ENCODE peak calls at places on chromosomes 13 and 19, in six cellular contexts. Q, H, P, J, L and V are unnamed samples. For H3K4me1, the result is how much of the 10 kb centered on the place peaks cover.

GRCh38 chr19:16376649-16377048 is 52.0 kb downstream of the KLF2 start:
- ATAC-seq in Q (peak), H (peak), P (no peak), J (peak), L (peak), V (no peak)

GRCh38 chr19:48812094-48812929 is 1.5 kb upstream of the BCAT2 start:
- ATAC-seq in Q (peak), H (peak), P (peak), J (peak), L (peak), V (peak)

GRCh38 chr19:18611327-18612050 is 1.2 kb upstream of the TMEM59L start:
- ATAC-seq in Q (peak), H (no peak), P (no peak), J (no peak), L (peak), V (no peak)

GRCh38 chr13:100789481-100789880 is 114.9 kb upstream of the TMTC4 start:
- ATAC-seq in Q (no peak), H (no peak), P (peak), J (peak), L (peak), V (no peak)

GRCh38 chr13:107459430-107459829 is 755.9 kb downstream of the LIG4 start:
- ATAC-seq in Q (no peak), H (no peak), P (no peak), J (no peak), L (no peak), V (no peak)

GRCh38 chr13:30577381-30577780 is 40.3 kb upstream of the USPL1 start:
- ATAC-seq in Q (peak), H (peak), P (peak), J (peak), L (peak), V (no peak)

GRCh38 chr19:56838930-56839664 is 1.4 kb downstream of the PEG3 start:
- ATAC-seq in Q (no peak), H (no peak), P (peak), J (no peak), L (peak), V (peak)

GRCh38 chr19:35104361-35104760 is 11.3 kb upstream of the FXYD3 start:
- ATAC-seq in Q (no peak), H (no peak), P (no peak), J (no peak), L (no peak), V (no peak)

GRCh38 chr13:111873676-111874178 is 193.2 kb upstream of the SOX1 start:
- ATAC-seq in Q (no peak), H (no peak), P (no peak), J (no peak), L (no peak), V (no peak)

GRCh38 chr13:23440821-23441608 is 7.5 kb upstream of the SACS start:
- ATAC-seq in Q (no peak), H (peak), P (no peak), J (no peak), L (peak), V (no peak)

GRCh38 chr19:18848860-18849661 is 17.3 kb downstream of the UPF1 start:
- ATAC-seq in Q (no peak), H (no peak), P (peak), J (peak), L (no peak), V (peak)

GRCh38 chr19:35740108-35740422 is 2.2 kb downstream of the IGFLR1 start:
- ATAC-seq in Q (peak), H (peak), P (no peak), J (peak), L (no peak), V (no peak)

GRCh38 chr19:15015946-15016542 is 33.2 kb upstream of the CASP14 start:
- ATAC-seq in Q (peak), H (no peak), P (no peak), J (no peak), L (no peak), V (no peak)

GRCh38 chr19:14345364-14345763 is 35.9 kb upstream of the ADGRE5 start:
- ATAC-seq in Q (no peak), H (no peak), P (no peak), J (no peak), L (no peak), V (no peak)

GRCh38 chr19:2394054-2394668 is 33.2 kb downstream of the TIMM13 start:
- ATAC-seq in Q (no peak), H (no peak), P (peak), J (peak), L (no peak), V (no peak)
- TF ChIP-seq EP300 in Q (no peak), H (no peak), P (no peak), J (no peak), L (no peak), V (no peak)

DNA sequence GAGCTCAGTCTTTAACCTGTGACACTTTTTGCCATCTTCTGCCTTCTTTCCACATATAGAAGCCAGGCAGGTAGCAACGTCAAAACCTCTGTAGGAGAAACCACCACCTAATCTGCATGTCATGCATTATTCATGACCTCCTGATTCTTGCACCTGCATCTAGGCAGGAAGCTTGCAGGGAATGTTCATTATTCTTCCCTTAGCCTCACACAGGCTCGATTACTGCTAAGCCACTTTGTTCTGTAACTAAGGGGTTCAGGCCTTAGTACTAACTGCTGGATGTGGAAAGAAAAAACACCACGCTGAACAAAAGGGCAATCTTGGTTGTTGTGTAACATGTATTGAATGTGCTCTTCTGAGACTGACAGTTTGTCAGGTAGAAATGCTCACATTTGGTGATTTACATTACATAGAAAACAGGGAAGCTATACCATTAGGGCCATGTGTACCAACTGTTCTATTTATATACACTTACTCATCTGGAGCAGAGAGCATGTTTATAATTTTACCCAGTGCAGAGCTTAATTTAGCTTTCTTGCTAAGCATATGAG is 366.9 kb downstream of the KLF12 start:
- ATAC-seq in Q (no peak), H (no peak), P (no peak), J (peak), L (peak), V (no peak)
- H3K4me1 ChIP-seq in Q (under half), H (under half), P (under half), J (under half), L (under half), V (under half)

GRCh38 chr13:109157275-109157674 is 527.9 kb downstream of the MYO16 start:
- ATAC-seq in Q (no peak), H (no peak), P (no peak), J (no peak), L (no peak), V (no peak)

GRCh38 chr13:109154546-109154945 is 525.1 kb downstream of the MYO16 start:
- ATAC-seq in Q (no peak), H (no peak), P (no peak), J (no peak), L (no peak), V (no peak)

GRCh38 chr13:109154146-109154545 is 524.7 kb downstream of the MYO16 start:
- ATAC-seq in Q (no peak), H (no peak), P (no peak), J (no peak), L (no peak), V (no peak)

GRCh38 chr13:109156181-109156935 is 526.9 kb downstream of the MYO16 start:
- ATAC-seq in Q (no peak), H (peak), P (peak), J (no peak), L (no peak), V (peak)

GRCh38 chr13:109155301-109155761 is 525.9 kb downstream of the MYO16 start:
- ATAC-seq in Q (no peak), H (peak), P (peak), J (no peak), L (no peak), V (peak)
- H3K4me3 ChIP-seq in Q (no peak), H (peak), P (no peak), J (no peak), L (no peak), V (peak)

DNA sequence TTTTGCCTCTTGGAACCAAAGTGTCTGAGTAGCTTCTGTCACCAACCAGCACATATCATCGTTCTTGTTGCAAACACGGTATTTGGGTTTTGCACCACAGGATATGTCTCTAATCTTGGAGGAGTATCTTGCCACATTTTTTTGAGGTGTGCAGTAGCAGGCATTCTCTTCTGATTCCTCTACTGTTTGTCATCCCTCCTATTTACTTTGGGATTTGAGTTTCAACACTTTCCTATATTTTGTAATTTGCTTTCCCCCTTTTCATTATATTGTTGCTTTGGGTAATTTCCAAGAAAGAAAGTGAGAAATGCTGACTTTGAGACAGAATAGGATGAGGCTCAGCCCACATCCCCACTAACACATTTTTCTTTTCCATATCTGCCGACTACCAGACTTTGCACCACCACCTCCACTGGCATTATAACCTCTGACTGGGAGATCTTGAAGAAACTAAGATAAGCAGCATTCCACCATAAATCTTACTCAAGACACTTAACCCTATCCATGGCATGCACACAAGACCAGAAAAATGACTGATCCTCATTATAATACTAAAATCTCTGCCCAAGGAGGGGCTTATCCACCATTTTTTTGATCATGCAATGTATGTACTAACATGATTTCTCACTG is 12.0 kb upstream of the DZIP1 start:
- ATAC-seq in Q (no peak), H (no peak), P (no peak), J (no peak), L (no peak), V (no peak)
- TF ChIP-seq EP300 in Q (no peak), H (no peak), P (no peak), J (no peak), L (no peak), V (no peak)

DNA sequence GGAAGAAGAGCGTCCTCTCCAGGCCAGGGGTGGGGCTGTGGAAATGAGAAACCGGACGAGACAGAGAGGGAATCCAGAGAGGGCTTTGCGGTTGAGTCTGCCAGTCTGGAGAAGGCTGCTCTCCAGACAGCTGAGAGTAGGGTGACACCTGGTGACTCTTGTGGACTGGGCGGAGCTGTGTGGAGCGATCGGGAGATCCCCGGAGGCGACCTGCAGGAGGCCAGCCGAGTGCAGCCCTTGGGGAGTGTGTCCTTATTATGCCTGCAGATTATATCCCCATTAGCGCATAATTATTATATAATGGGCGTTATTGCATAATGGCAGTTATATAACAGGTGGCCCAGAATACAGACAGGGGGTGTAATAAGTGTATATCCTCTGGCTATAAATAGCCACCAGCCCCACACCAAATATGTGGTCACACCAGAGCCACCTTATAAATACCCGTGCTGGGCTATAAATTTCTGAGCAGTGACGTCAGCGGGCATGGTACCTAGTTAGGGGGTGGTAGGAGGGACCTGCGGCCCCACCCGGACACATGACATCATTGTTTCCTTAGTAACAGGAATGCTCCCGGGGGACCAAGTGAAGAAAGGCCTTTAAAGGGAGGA is 41.2 kb downstream of the NFIX start:
- ATAC-seq in Q (peak), H (no peak), P (peak), J (no peak), L (no peak), V (peak)
- H3K4me1 ChIP-seq in Q (under half), H (under half), P (half or more), J (under half), L (half or more), V (half or more)

GRCh38 chr13:31681133-31681532 is 58.2 kb upstream of the RXFP2 start:
- ATAC-seq in Q (no peak), H (no peak), P (no peak), J (no peak), L (no peak), V (no peak)

DNA sequence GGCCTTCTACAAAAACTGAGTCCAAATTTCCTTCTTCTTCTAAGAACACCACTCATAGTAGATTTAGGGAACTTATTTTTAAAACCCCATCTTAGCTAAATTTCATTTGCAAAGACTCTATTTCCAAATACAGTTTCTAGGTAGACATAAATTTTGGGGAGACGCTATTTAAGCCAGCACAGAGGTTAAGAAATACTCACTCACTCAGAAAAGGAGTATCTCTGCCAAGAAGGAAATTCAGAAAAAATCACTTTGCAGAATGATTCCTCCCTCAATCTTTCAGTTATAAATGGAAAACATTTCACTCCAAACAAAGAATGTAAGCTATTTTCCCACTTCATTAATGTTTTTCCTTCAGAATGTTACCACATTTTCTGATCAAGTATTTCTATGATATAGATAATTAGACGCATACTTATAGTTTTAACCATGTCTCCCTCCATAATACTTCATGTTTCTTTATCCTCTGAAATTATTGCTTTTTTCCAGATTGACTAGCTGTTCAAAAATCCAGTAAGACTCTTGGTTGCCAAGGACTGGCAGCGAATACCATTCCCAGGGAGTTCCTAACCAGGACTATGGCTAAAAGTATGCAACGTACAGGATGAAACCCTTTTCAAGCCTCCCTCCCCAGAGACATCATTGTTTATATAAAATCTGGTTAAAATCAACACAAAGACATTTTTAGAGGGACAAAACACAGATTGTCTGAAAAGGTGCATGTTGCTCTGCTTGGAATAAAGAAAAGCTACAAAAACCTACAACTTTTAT is 52.5 kb upstream of the RXFP2 start:
- ATAC-seq in Q (no peak), H (no peak), P (no peak), J (no peak), L (no peak), V (no peak)
- H3K4me3 ChIP-seq in Q (no peak), H (no peak), P (no peak), J (no peak), L (no peak), V (no peak)

DNA sequence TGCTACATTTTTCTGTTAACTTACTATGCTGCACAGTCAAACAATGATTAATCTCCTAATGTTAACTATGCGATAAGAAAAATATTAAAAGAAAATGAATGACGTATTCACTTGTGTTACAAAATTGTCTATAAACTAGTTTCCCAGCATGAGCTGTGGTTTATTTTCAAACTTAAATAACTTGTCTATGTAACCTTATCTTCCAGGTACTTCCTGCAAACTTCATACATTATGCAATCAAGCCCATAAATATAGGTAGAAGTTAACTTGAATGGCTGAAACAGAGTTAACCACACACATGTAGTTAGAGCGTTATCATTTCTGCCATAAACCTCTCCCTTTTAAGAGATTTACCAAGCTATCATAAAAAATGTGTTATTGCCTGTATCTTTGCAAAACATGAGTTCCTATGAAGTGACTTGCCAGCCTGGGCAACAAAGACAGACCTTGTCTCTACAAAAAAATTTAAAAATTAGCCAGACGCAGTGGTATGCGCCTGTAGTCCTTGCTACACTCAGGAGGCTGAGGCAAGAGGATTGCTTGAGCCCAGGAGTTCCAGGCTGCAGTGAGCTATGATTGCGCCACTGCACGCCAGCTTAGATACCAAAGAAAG is 17.7 kb upstream of the KLF5 start:
- ATAC-seq in Q (no peak), H (peak), P (no peak), J (no peak), L (peak), V (no peak)
- TF ChIP-seq EP300 in Q (no peak), H (peak), P (no peak), J (no peak), L (no peak), V (no peak)

GRCh38 chr19:1251233-1251502 is 2.8 kb downstream of the MIDN start:
- ATAC-seq in Q (peak), H (no peak), P (no peak), J (no peak), L (no peak), V (no peak)
- H3K4me1 ChIP-seq in Q (under half), H (under half), P (half or more), J (under half), L (half or more), V (under half)

GRCh38 chr19:44754743-44755066 is 6.2 kb downstream of the BCL3 start:
- ATAC-seq in Q (no peak), H (no peak), P (no peak), J (no peak), L (no peak), V (no peak)

GRCh38 chr19:44752123-44752815 is 3.8 kb downstream of the BCL3 start:
- ATAC-seq in Q (no peak), H (no peak), P (no peak), J (no peak), L (no peak), V (no peak)

GRCh38 chr19:44753932-44754742 is 5.6 kb downstream of the BCL3 start:
- ATAC-seq in Q (peak), H (peak), P (peak), J (peak), L (no peak), V (peak)

GRCh38 chr19:44752816-44753618 is 4.5 kb downstream of the BCL3 start:
- ATAC-seq in Q (peak), H (peak), P (peak), J (peak), L (peak), V (peak)

GRCh38 chr19:44753619-44753931 is 5.1 kb downstream of the BCL3 start:
- ATAC-seq in Q (no peak), H (no peak), P (no peak), J (no peak), L (no peak), V (no peak)
- H3K4me3 ChIP-seq in Q (peak), H (peak), P (peak), J (peak), L (no peak), V (peak)

GRCh38 chr19:29843180-29844051 is 31.6 kb downstream of the CCNE1 start:
- ATAC-seq in Q (no peak), H (no peak), P (no peak), J (no peak), L (no peak), V (no peak)
- TF ChIP-seq EP300 in Q (no peak), H (no peak), P (no peak), J (no peak), L (no peak), V (no peak)